ENCODE peak calls at places on chromosome 17, in nine cellular contexts. One of them, this sample, is unnamed.

GRCh38 chr17:10070690-10071089 is 127.7 kb downstream of the GAS7 start:
- DNase-seq in progenitor cell of endocrine pancreas: no peak
- DNase-seq in CD8-positive, alpha-beta T cell: no peak
- DNase-seq in endodermal cell: no peak
- DNase-seq in AG10803: no peak
- DNase-seq in epithelial cell of esophagus: no peak
- DNase-seq in activated CD8-positive, alpha-beta T cell treated with anti-CD3 and anti-CD28 coated beads for 36 hours: no peak
- DNase-seq in lower leg skin: no peak
- DNase-seq in H9: no peak
- DNase-seq in this sample: no peak

GRCh38 chr17:75088465-75088895 is 726 bp downstream of the SLC16A5 start:
- DNase-seq in progenitor cell of endocrine pancreas: no peak
- DNase-seq in AG10803: no peak
- DNase-seq in CD8-positive, alpha-beta T cell: no peak
- DNase-seq in endodermal cell: peak
- DNase-seq in epithelial cell of esophagus: no peak
- DNase-seq in activated CD8-positive, alpha-beta T cell treated with anti-CD3 and anti-CD28 coated beads for 36 hours: no peak
- DNase-seq in lower leg skin: no peak
- DNase-seq in H9: peak
- DNase-seq in this sample: no peak

GRCh38 chr17:38861399-38861843 is 7.9 kb upstream of the RPL23 start:
- DNase-seq in CD8-positive, alpha-beta T cell: no peak
- DNase-seq in lower leg skin: no peak
- DNase-seq in progenitor cell of endocrine pancreas: no peak
- DNase-seq in endodermal cell: peak
- DNase-seq in epithelial cell of esophagus: no peak
- DNase-seq in activated CD8-positive, alpha-beta T cell treated with anti-CD3 and anti-CD28 coated beads for 36 hours: peak
- DNase-seq in AG10803: no peak
- DNase-seq in H9: peak
- DNase-seq in this sample: no peak

GRCh38 chr17:60598001-60598736 is 1.8 kb upstream of the PPM1D start:
- DNase-seq in CD8-positive, alpha-beta T cell: no peak
- DNase-seq in endodermal cell: no peak
- DNase-seq in progenitor cell of endocrine pancreas: no peak
- DNase-seq in AG10803: no peak
- DNase-seq in epithelial cell of esophagus: no peak
- DNase-seq in activated CD8-positive, alpha-beta T cell treated with anti-CD3 and anti-CD28 coated beads for 36 hours: no peak
- DNase-seq in H9: no peak
- DNase-seq in lower leg skin: no peak
- DNase-seq in this sample: no peak

GRCh38 chr17:16991349-16992009 is 19.6 kb upstream of the TNFRSF13B start:
- DNase-seq in AG10803: peak
- DNase-seq in endodermal cell: peak
- DNase-seq in epithelial cell of esophagus: peak
- DNase-seq in CD8-positive, alpha-beta T cell: peak
- DNase-seq in activated CD8-positive, alpha-beta T cell treated with anti-CD3 and anti-CD28 coated beads for 36 hours: peak
- DNase-seq in lower leg skin: peak
- DNase-seq in progenitor cell of endocrine pancreas: peak
- DNase-seq in H9: peak
- DNase-seq in this sample: peak

GRCh38 chr17:41992576-41992975 is 24.7 kb downstream of the DNAJC7 start:
- DNase-seq in lower leg skin: no peak
- DNase-seq in activated CD8-positive, alpha-beta T cell treated with anti-CD3 and anti-CD28 coated beads for 36 hours: no peak
- DNase-seq in AG10803: no peak
- DNase-seq in CD8-positive, alpha-beta T cell: no peak
- DNase-seq in progenitor cell of endocrine pancreas: no peak
- DNase-seq in H9: no peak
- DNase-seq in endodermal cell: no peak
- DNase-seq in epithelial cell of esophagus: no peak
- DNase-seq in this sample: no peak

GRCh38 chr17:18263885-18264682 is 3.6 kb downstream of the MIEF2 start:
- DNase-seq in AG10803: no peak
- DNase-seq in epithelial cell of esophagus: no peak
- DNase-seq in endodermal cell: no peak
- DNase-seq in lower leg skin: no peak
- DNase-seq in CD8-positive, alpha-beta T cell: no peak
- DNase-seq in activated CD8-positive, alpha-beta T cell treated with anti-CD3 and anti-CD28 coated beads for 36 hours: no peak
- DNase-seq in progenitor cell of endocrine pancreas: no peak
- DNase-seq in H9: peak
- DNase-seq in this sample: no peak

GRCh38 chr17:9473716-9474115 is 101.9 kb downstream of the STX8 start:
- DNase-seq in progenitor cell of endocrine pancreas: no peak
- DNase-seq in epithelial cell of esophagus: peak
- DNase-seq in lower leg skin: no peak
- DNase-seq in H9: no peak
- DNase-seq in activated CD8-positive, alpha-beta T cell treated with anti-CD3 and anti-CD28 coated beads for 36 hours: no peak
- DNase-seq in CD8-positive, alpha-beta T cell: no peak
- DNase-seq in endodermal cell: no peak
- DNase-seq in AG10803: peak
- DNase-seq in this sample: no peak

GRCh38 chr17:22695228-22695619 is 1002.9 kb downstream of the KCNJ18 start:
- DNase-seq in lower leg skin: no peak
- DNase-seq in epithelial cell of esophagus: no peak
- DNase-seq in H9: no peak
- DNase-seq in AG10803: no peak
- DNase-seq in CD8-positive, alpha-beta T cell: no peak
- DNase-seq in endodermal cell: no peak
- DNase-seq in activated CD8-positive, alpha-beta T cell treated with anti-CD3 and anti-CD28 coated beads for 36 hours: no peak
- DNase-seq in progenitor cell of endocrine pancreas: no peak
- DNase-seq in this sample: no peak

GRCh38 chr17:22692801-22693171 is 1000.5 kb downstream of the KCNJ18 start:
- DNase-seq in CD8-positive, alpha-beta T cell: no peak
- DNase-seq in H9: no peak
- DNase-seq in epithelial cell of esophagus: no peak
- DNase-seq in lower leg skin: no peak
- DNase-seq in progenitor cell of endocrine pancreas: no peak
- DNase-seq in activated CD8-positive, alpha-beta T cell treated with anti-CD3 and anti-CD28 coated beads for 36 hours: no peak
- DNase-seq in AG10803: no peak
- DNase-seq in endodermal cell: no peak
- DNase-seq in this sample: no peak

GRCh38 chr17:22692066-22692800 is 999.9 kb downstream of the KCNJ18 start:
- DNase-seq in lower leg skin: no peak
- DNase-seq in epithelial cell of esophagus: no peak
- DNase-seq in activated CD8-positive, alpha-beta T cell treated with anti-CD3 and anti-CD28 coated beads for 36 hours: no peak
- DNase-seq in progenitor cell of endocrine pancreas: no peak
- DNase-seq in endodermal cell: no peak
- DNase-seq in AG10803: no peak
- DNase-seq in H9: no peak
- DNase-seq in CD8-positive, alpha-beta T cell: no peak
- DNase-seq in this sample: no peak

DNA sequence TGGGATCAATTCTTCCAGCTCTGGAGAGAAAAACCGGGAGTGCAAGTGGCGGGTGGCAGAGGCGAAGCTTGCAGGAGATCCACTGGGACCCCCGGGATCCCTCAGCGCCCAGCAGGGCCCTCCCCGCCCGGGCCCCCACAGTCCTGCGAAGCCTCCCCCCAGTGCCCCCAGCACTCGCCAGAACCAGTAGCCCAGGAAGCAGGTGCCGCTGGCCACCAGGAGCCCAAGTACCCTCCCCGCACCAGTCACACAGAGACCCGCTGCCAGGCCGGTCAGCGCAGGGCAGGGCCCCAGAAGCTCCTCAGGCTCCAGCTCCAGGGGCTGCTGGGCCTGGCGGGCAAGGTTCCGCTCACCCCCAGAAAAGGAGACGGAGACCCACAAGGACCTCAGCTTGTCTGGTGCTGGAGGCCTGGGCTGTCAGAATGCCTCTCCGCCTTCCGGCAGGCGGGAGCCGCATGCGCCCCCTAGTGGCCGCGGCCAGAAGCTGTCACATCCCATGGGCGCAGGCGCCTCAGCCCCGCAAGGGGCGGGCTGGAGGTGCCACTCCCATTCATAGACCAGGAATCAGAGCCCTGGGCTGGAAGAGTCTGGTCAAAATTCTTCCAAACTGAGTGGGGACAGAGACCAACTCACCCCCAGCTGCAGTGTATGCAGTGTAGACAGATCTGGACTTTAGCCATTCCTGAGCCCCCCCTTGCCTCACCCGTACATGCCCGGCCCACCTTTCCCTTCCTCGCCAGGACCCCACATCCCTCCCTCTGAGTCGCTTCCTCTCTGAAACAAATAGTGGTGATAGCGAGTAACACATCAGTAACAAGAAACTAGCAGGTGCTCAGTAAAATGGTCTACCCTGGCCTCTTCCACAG is 1002.3 kb downstream of the KCNJ18 start:
- DNase-seq in activated CD8-positive, alpha-beta T cell treated with anti-CD3 and anti-CD28 coated beads for 36 hours: no peak
- DNase-seq in lower leg skin: no peak
- DNase-seq in endodermal cell: peak
- DNase-seq in H9: no peak
- DNase-seq in epithelial cell of esophagus: no peak
- DNase-seq in progenitor cell of endocrine pancreas: no peak
- DNase-seq in CD8-positive, alpha-beta T cell: no peak
- DNase-seq in AG10803: no peak
- DNase-seq in this sample: no peak
- TF ChIP-seq CTCF in activated CD8-positive, alpha-beta T cell treated with anti-CD3 and anti-CD28 coated beads for 36 hours: peak
- TF ChIP-seq CTCF in lower leg skin: no peak
- TF ChIP-seq CTCF in endodermal cell: peak
- TF ChIP-seq CTCF in H9: peak
- TF ChIP-seq CTCF in epithelial cell of esophagus: no peak
- TF ChIP-seq CTCF in progenitor cell of endocrine pancreas: no peak
- TF ChIP-seq CTCF in CD8-positive, alpha-beta T cell: no peak
- TF ChIP-seq CTCF in AG10803: no peak
- TF ChIP-seq CTCF in this sample: no peak

GRCh38 chr17:27607692-27608091 is 23.3 kb upstream of the LGALS9 start:
- DNase-seq in lower leg skin: no peak
- DNase-seq in endodermal cell: no peak
- DNase-seq in progenitor cell of endocrine pancreas: no peak
- DNase-seq in AG10803: no peak
- DNase-seq in epithelial cell of esophagus: no peak
- DNase-seq in H9: no peak
- DNase-seq in activated CD8-positive, alpha-beta T cell treated with anti-CD3 and anti-CD28 coated beads for 36 hours: no peak
- DNase-seq in CD8-positive, alpha-beta T cell: no peak
- DNase-seq in this sample: no peak

GRCh38 chr17:27612160-27612767 is 18.7 kb upstream of the LGALS9 start:
- DNase-seq in lower leg skin: no peak
- DNase-seq in endodermal cell: no peak
- DNase-seq in H9: no peak
- DNase-seq in epithelial cell of esophagus: peak
- DNase-seq in CD8-positive, alpha-beta T cell: no peak
- DNase-seq in activated CD8-positive, alpha-beta T cell treated with anti-CD3 and anti-CD28 coated beads for 36 hours: no peak
- DNase-seq in progenitor cell of endocrine pancreas: no peak
- DNase-seq in AG10803: peak
- DNase-seq in this sample: no peak

GRCh38 chr17:27610304-27610676 is 20.7 kb upstream of the LGALS9 start:
- DNase-seq in H9: no peak
- DNase-seq in progenitor cell of endocrine pancreas: no peak
- DNase-seq in activated CD8-positive, alpha-beta T cell treated with anti-CD3 and anti-CD28 coated beads for 36 hours: no peak
- DNase-seq in epithelial cell of esophagus: no peak
- DNase-seq in AG10803: no peak
- DNase-seq in endodermal cell: no peak
- DNase-seq in lower leg skin: no peak
- DNase-seq in CD8-positive, alpha-beta T cell: no peak
- DNase-seq in this sample: no peak

GRCh38 chr17:27608330-27609230 is 22.4 kb upstream of the LGALS9 start:
- DNase-seq in activated CD8-positive, alpha-beta T cell treated with anti-CD3 and anti-CD28 coated beads for 36 hours: peak
- DNase-seq in lower leg skin: no peak
- DNase-seq in H9: no peak
- DNase-seq in endodermal cell: no peak
- DNase-seq in CD8-positive, alpha-beta T cell: no peak
- DNase-seq in AG10803: no peak
- DNase-seq in progenitor cell of endocrine pancreas: no peak
- DNase-seq in epithelial cell of esophagus: peak
- DNase-seq in this sample: no peak

DNA sequence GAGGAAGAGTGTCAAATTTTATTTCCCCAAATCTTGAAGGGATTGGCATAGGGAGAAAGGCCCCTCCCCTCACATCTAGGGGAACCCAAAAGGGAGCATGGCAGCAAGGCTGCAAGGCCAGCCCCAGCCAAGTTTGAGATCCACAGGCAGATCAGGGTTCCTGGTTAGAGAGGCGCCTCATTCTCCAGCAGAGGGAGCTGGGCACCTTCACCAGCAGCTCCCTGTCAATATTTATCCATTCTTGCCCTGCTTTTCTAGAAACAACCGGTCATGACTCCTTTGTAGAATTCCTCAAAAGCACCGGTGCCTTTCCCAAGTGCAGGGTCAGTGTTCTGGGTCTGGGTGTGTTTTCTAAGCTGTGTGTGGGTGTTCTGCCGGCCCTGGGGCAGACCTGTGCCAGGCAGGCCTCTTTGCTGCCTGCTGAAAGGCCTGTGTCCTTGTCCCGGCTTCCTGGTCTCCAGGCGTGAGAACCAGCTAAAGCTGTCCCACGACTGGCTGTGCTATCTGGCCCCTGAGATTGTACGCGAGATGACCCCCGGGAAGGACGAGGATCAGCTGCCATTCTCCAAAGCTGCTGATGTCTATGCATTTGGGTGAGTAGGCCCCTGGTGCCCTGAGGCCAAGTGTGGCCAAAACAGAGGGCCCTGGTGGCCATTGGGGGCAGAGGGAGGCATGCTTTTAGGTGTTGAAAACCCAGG is 21.2 kb upstream of the LGALS9 start:
- DNase-seq in endodermal cell: peak
- DNase-seq in lower leg skin: no peak
- DNase-seq in epithelial cell of esophagus: peak
- DNase-seq in AG10803: peak
- DNase-seq in CD8-positive, alpha-beta T cell: no peak
- DNase-seq in activated CD8-positive, alpha-beta T cell treated with anti-CD3 and anti-CD28 coated beads for 36 hours: peak
- DNase-seq in progenitor cell of endocrine pancreas: no peak
- DNase-seq in H9: peak
- DNase-seq in this sample: no peak
- TF ChIP-seq CTCF in endodermal cell: peak
- TF ChIP-seq CTCF in lower leg skin: no peak
- TF ChIP-seq CTCF in epithelial cell of esophagus: peak
- TF ChIP-seq CTCF in AG10803: peak
- TF ChIP-seq CTCF in CD8-positive, alpha-beta T cell: no peak
- TF ChIP-seq CTCF in activated CD8-positive, alpha-beta T cell treated with anti-CD3 and anti-CD28 coated beads for 36 hours: peak
- TF ChIP-seq CTCF in progenitor cell of endocrine pancreas: peak
- TF ChIP-seq CTCF in H9: peak
- TF ChIP-seq CTCF in this sample: no peak

DNA sequence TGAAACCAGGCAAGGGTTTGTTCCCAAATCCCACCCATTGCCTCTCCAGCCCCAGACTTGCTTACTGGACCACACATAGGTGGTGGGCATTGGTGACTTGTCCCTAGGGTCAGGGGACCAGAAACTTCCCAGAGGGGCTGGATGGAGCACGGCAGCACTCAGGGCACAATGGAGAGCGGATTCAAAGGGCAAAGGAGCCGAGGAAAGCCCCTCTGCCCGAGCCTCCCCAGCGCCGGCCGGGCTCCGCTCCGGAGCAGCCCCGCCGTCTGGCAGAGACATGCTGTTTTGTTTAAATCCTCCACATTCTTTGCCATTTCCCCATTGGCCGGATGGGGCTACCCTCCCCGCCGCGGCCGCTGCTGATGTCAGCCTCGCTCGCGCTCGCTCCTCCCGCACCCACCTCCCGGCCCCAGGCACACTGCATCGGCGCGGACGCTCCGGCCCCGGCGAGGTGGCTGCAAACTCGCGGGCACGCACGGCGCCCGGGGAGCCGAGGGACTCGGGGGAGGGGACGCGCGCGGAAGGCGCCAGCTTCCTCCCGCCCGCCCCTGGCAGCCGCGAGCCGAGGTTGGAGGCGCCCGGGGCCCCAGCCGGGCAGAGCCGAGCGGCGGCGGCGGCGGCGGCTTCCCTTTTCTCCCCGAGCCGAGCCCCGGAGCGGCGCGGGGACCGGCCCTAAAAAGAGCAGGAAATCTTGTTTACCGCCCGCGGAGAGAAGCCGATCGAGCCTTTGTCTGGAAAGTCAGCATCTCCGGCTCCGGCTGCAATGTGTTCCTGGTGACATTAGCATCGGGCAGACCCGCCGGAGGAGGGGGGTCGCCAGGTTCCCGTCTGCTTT is at the start of gene PITPNC1:
- DNase-seq in CD8-positive, alpha-beta T cell: peak
- DNase-seq in endodermal cell: peak
- DNase-seq in progenitor cell of endocrine pancreas: peak
- DNase-seq in AG10803: peak
- DNase-seq in H9: peak
- DNase-seq in activated CD8-positive, alpha-beta T cell treated with anti-CD3 and anti-CD28 coated beads for 36 hours: peak
- DNase-seq in epithelial cell of esophagus: peak
- DNase-seq in lower leg skin: peak
- DNase-seq in this sample: peak
- TF ChIP-seq CTCF in CD8-positive, alpha-beta T cell: no peak
- TF ChIP-seq CTCF in endodermal cell: peak
- TF ChIP-seq CTCF in progenitor cell of endocrine pancreas: no peak
- TF ChIP-seq CTCF in AG10803: no peak
- TF ChIP-seq CTCF in H9: no peak
- TF ChIP-seq CTCF in activated CD8-positive, alpha-beta T cell treated with anti-CD3 and anti-CD28 coated beads for 36 hours: no peak
- TF ChIP-seq CTCF in epithelial cell of esophagus: peak
- TF ChIP-seq CTCF in lower leg skin: no peak
- TF ChIP-seq CTCF in this sample: no peak

GRCh38 chr17:1147664-1148063 is 32.1 kb downstream of the ABR start:
- DNase-seq in lower leg skin: peak
- DNase-seq in AG10803: peak
- DNase-seq in activated CD8-positive, alpha-beta T cell treated with anti-CD3 and anti-CD28 coated beads for 36 hours: no peak
- DNase-seq in epithelial cell of esophagus: peak
- DNase-seq in H9: peak
- DNase-seq in progenitor cell of endocrine pancreas: no peak
- DNase-seq in endodermal cell: peak
- DNase-seq in CD8-positive, alpha-beta T cell: no peak
- DNase-seq in this sample: no peak
- TF ChIP-seq CTCF in lower leg skin: no peak
- TF ChIP-seq CTCF in AG10803: peak
- TF ChIP-seq CTCF in activated CD8-positive, alpha-beta T cell treated with anti-CD3 and anti-CD28 coated beads for 36 hours: no peak
- TF ChIP-seq CTCF in epithelial cell of esophagus: peak
- TF ChIP-seq CTCF in H9: peak
- TF ChIP-seq CTCF in progenitor cell of endocrine pancreas: peak
- TF ChIP-seq CTCF in endodermal cell: peak
- TF ChIP-seq CTCF in CD8-positive, alpha-beta T cell: no peak
- TF ChIP-seq CTCF in this sample: no peak

This sample was measured in omental fat pad.